ENCODE peak calls at places on chromosomes 7 and 10, in ten cellular contexts. V, U, B, G, A, M, F, Y, L and D are unnamed samples.

GRCh38 chr7:130895006-130895750 is 161.2 kb upstream of the KLF14 start:
- DNase-seq in Y (no peak), B (no peak), A (no peak), G (no peak), L (no peak), V (no peak), U (no peak), M (no peak), F (no peak), D (no peak)

GRCh38 chr7:140607441-140607989 is 33.1 kb downstream of the DENND2A start:
- DNase-seq in M (no peak), U (peak; percentile 92), G (peak; percentile 26), A (no peak), B (peak; percentile 72), L (peak; percentile 47), F (no peak), Y (peak; percentile 27), V (no peak), D (no peak)

GRCh38 chr7:128408709-128409434 is 910 bp downstream of the IMPDH1 start:
- DNase-seq in L (no peak), F (no peak), V (no peak), B (peak; percentile 60), M (no peak), G (no peak), Y (peak; percentile 40), U (no peak), A (no peak), D (no peak)

GRCh38 chr10:101611506-101611905 is 23.4 kb downstream of the DPCD start:
- DNase-seq in L (no peak), A (no peak), Y (peak; percentile 19), U (peak; percentile 44), F (no peak), V (no peak), G (no peak), B (no peak), M (peak; percentile 36), D (no peak)

GRCh38 chr7:70044525-70044924 is 446.2 kb downstream of the AUTS2 start:
- DNase-seq in L (no peak), F (no peak), G (no peak), U (no peak), V (no peak), Y (no peak), A (no peak), M (no peak), B (no peak), D (no peak)

GRCh38 chr7:90613088-90613498 is 17.0 kb downstream of the CDK14 start:
- DNase-seq in B (no peak), Y (peak; percentile 35), V (no peak), L (no peak), U (peak; percentile 15), F (no peak), M (no peak), G (no peak), A (no peak), D (peak; percentile 41)

GRCh38 chr7:47557317-47557985 is 24.5 kb downstream of the TNS3 start:
- DNase-seq in F (no peak), G (no peak), U (peak; percentile 87), V (no peak), Y (no peak), M (no peak), B (no peak), A (no peak), L (no peak), D (no peak)

GRCh38 chr10:121811386-121811785 is 116.4 kb downstream of the ATE1 start:
- DNase-seq in G (no peak), U (no peak), B (no peak), V (no peak), M (no peak), Y (no peak), L (no peak), F (no peak), A (no peak), D (no peak)

GRCh38 chr10:8416755-8417154 is 362.3 kb downstream of the GATA3 start:
- DNase-seq in U (no peak), L (no peak), G (no peak), Y (no peak), A (no peak), B (no peak), V (no peak), F (no peak), M (no peak), D (no peak)

GRCh38 chr10:48804740-48805182 is 120.1 kb downstream of the WDFY4 start:
- DNase-seq in G (no peak), B (no peak), Y (no peak), V (no peak), F (no peak), U (no peak), A (no peak), M (no peak), L (no peak), D (no peak)

GRCh38 chr10:110872145-110872983 is 636 bp downstream of the PDCD4 start:
- DNase-seq in L (peak; percentile 83), M (peak; percentile 88), Y (peak; percentile 94), G (peak; percentile 88), V (peak; percentile 61), A (peak; percentile 89), F (peak; percentile 71), B (peak; percentile 69), U (peak; percentile 82), D (peak; percentile 50)
- TF ChIP-seq CTCF in L (no peak), M (peak; percentile 60), Y (peak; percentile 56), G (peak; percentile 28), V (no peak), A (no peak), F (peak; percentile 30), B (no peak), U (peak; percentile 35), D (no peak)

DNA sequence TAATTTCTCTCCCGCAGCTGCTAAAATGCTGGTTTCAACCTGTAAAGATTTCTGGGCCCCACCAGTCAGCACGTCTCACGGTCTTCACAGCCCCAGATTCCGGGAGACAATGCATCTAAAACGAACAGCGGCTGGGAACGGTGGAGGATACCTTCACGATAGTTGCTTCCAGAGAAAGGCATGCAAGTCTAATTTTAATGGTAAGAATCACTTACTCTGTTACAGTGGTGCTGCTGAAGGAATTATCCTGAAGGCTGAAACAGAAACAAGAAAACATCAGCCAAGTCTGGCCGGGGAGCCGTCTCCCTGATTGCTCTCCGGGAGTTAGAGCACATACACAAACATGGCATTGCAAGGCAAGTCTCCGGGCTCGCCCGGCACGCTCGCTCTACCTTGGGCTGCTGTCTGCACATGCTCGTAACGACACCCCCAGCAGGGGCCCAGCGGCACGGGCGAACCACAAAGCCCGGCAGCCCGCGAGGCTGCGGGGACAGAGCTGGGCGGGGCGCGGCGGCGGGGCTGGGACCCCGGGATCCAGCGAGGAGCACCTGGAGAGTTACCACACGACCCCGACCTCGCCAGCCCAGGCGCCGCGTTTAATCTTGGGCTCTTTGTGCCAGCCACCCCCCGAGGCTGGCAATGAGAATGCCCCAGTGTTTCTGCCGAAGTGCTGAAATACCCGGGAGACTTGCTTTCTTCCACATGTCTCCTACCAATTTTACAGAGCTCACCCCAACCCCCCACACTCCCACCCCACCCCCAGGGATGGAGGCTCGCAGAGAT is at the start of gene FAM13C:
- DNase-seq in U (peak; percentile 56), Y (peak; percentile 61), G (peak; percentile 82), F (no peak), L (peak; percentile 78), V (peak; percentile 35), A (no peak), M (no peak), B (peak; percentile 66), D (no peak)
- TF ChIP-seq CTCF in U (no peak), Y (no peak), G (no peak), F (no peak), L (no peak), V (no peak), A (no peak), M (no peak), B (no peak), D (no peak)

GRCh38 chr10:82969405-82969804 is 1094.4 kb downstream of the NRG3 start:
- DNase-seq in L (no peak), M (peak; percentile 9), U (peak; percentile 32), B (no peak), Y (peak; percentile 37), G (no peak), F (no peak), V (no peak), A (no peak), D (no peak)
- TF ChIP-seq CTCF in L (no peak), M (peak; percentile 69), U (peak; percentile 48), B (no peak), Y (peak; percentile 32), G (peak; percentile 52), F (no peak), V (peak; percentile 17), A (no peak), D (peak; percentile 37)

GRCh38 chr7:12062062-12062461 is 149.0 kb upstream of the TMEM106B start:
- DNase-seq in U (no peak), M (no peak), A (no peak), L (no peak), F (no peak), V (no peak), G (no peak), Y (peak; percentile 14), B (no peak), D (no peak)
- TF ChIP-seq CTCF in U (no peak), M (peak; percentile 61), A (no peak), L (peak; percentile 18), F (no peak), V (no peak), G (peak; percentile 66), Y (peak; percentile 49), B (no peak), D (peak; percentile 21)

DNA sequence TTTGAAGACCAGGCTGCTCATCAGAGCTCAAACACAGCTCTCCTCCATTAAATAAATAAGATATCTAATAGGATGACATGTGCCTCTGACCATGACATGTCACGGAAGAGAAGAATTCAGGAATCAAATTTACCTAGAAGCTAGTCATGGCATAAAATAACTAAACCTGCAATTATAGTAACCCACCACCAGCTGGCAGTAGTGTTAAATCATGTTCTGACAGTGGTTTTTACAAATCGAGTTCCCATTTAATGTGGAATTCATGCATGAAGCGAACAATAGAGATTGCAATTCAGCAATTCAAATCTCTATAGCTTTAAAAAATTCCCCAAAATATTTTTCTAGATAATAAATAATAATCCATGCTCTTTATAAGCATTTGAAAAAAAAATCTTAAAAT is 74.6 kb upstream of the IKZF1 start:
- DNase-seq in Y (peak; percentile 35), M (peak; percentile 68), B (no peak), U (no peak), V (no peak), A (no peak), L (no peak), G (no peak), F (no peak), D (no peak)
- TF ChIP-seq CTCF in Y (peak; percentile 47), M (peak; percentile 97), B (no peak), U (peak; percentile 19), V (peak; percentile 41), A (no peak), L (no peak), G (peak; percentile 64), F (peak; percentile 50), D (peak; percentile 22)

DNA sequence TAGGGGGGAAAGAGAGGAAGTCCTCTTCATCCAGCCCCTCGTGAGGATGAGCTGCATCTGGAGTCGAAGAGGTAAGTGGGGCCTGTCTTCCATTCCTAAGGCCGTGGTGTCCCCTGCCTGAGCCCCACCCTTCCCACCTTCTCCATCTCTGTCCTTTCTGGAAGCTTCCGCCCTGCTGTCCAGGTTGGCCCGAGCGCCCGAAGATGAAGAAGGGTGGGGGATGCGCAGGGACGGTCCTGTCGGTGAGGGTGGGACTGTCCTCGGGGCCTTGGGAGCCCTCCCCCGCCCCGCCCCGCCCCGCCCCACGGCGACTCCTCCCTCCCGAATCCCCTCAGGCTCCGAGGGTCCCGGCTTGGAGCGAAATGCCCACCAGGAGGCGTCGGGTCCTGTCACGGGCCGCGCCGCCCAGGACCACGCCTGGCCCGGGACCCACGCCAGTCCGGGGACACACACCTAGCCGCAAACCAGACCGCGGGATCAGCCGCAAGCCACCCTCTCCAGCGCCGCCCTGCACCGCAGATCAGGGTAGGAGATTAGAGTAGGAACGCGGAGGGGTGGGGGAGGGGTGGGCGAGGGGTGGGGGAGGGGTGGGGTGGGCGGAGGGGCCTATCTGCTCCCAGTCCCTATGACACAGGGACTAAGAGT is 15.3 kb downstream of the GPRIN2 start:
- DNase-seq in V (peak; percentile 76), M (no peak), Y (peak; percentile 49), B (no peak), F (peak; percentile 33), U (peak; percentile 13), A (no peak), L (peak; percentile 82), G (peak; percentile 81), D (no peak)
- TF ChIP-seq CTCF in V (peak; percentile 75), M (no peak), Y (peak; percentile 34), B (no peak), F (no peak), U (no peak), A (no peak), L (no peak), G (peak; percentile 54), D (no peak)